ENCODE peak calls at places on chromosomes 3 and 15, in seven cellular contexts. B, P, U, C, N, M and V are unnamed samples.
A peak's percentile ranks its signal among the peaks of the same experiment; 100 is the strongest.

GRCh38 chr3:175093738-175094137 is 234.6 kb downstream of the NAALADL2 start:
- DNase-seq in M (peak; percentile 24), U (no peak), N (no peak), C (no peak), P (no peak), B (no peak), V (no peak)

GRCh38 chr3:5041315-5041714 is 62.1 kb downstream of the BHLHE40 start:
- DNase-seq in U (no peak), P (no peak), M (no peak), B (no peak), C (no peak), N (no peak), V (no peak)

GRCh38 chr15:38688761-38689160 is 124.1 kb upstream of the RASGRP1 start:
- DNase-seq in P (no peak), N (peak; percentile 41), U (peak; percentile 41), B (no peak), M (no peak), C (no peak), V (no peak)

GRCh38 chr3:24361661-24362060 is 133.0 kb downstream of the THRB start:
- DNase-seq in B (no peak), N (no peak), P (no peak), M (no peak), U (no peak), C (no peak), V (no peak)

GRCh38 chr3:139328356-139328755 is 15.5 kb upstream of the MRPS22 start:
- DNase-seq in N (no peak), B (no peak), C (no peak), U (no peak), P (no peak), M (no peak), V (no peak)

GRCh38 chr3:51271172-51271571 is 113.9 kb upstream of the MANF start:
- DNase-seq in C (no peak), P (no peak), N (no peak), M (no peak), B (no peak), U (no peak), V (no peak)

GRCh38 chr3:25870452-25870851 is 80.6 kb downstream of the OXSM start:
- DNase-seq in C (peak; percentile 30), N (no peak), P (no peak), U (no peak), M (peak; percentile 15), B (no peak), V (no peak)

GRCh38 chr3:99317196-99317595 is 321.2 kb upstream of the COL8A1 start:
- DNase-seq in C (no peak), U (no peak), N (no peak), P (no peak), M (no peak), B (no peak), V (no peak)

GRCh38 chr3:107767897-107768605 is 245.3 kb downstream of the BBX start:
- DNase-seq in N (no peak), P (no peak), M (peak; percentile 3), B (no peak), C (peak; percentile 26), U (no peak), V (no peak)

GRCh38 chr3:176948123-176948522 is 249.2 kb downstream of the TBL1XR1 start:
- DNase-seq in C (no peak), M (peak; percentile 40), B (no peak), P (no peak), U (no peak), N (no peak), V (no peak)

GRCh38 chr3:45218578-45219390 is 7.3 kb downstream of the TMEM158 start:
- DNase-seq in N (no peak), C (no peak), M (peak; percentile 85), U (no peak), P (no peak), B (no peak), V (no peak)

GRCh38 chr3:29128004-29128403 is 152.9 kb upstream of the RBMS3 start:
- DNase-seq in P (no peak), C (no peak), U (no peak), M (no peak), B (no peak), N (no peak), V (no peak)